ENCODE peak calls at places on chromosomes 13 and 19, in eight cellular contexts. O is neural progenitor cell; B is AG04450; T is stimulated activated CD4-positive, alpha-beta T cell treated with anti-CD3 and anti-CD28 coated beads, Interleukin-1b, Interleukin-23, amount 100 ng/mL, for 24 hours; H is RPMI8226; V is NCI-H748 treated with DMSO at 0.1 percent for 48 hours; C is non-pigmented ciliary epithelial cell; P is GM13977. X is an unnamed sample.

GRCh38 chr13:69882451-69882850 is 225.2 kb upstream of the ATXN8OS start:
- DNase-seq in O (no peak), C (no peak), B (no peak), P (no peak), T (no peak), V (no peak), H (no peak), X (no peak)

GRCh38 chr19:31054430-31054829 is 294.8 kb downstream of the TSHZ3 start:
- DNase-seq in T (peak; percentile 7), C (peak; percentile 24), H (peak; percentile 14), P (no peak), B (peak; percentile 56), V (no peak), O (peak; percentile 82), X (peak; percentile 5)

GRCh38 chr19:39409207-39409885 is 2.7 kb downstream of the ZFP36 start:
- DNase-seq in P (peak; percentile 72), O (no peak), T (peak; percentile 63), C (no peak), V (peak; percentile 95), B (no peak), H (peak; percentile 93), X (no peak)

GRCh38 chr13:95624020-95624419 is 20.5 kb downstream of the DZIP1 start:
- DNase-seq in P (peak; percentile 37), B (no peak), T (no peak), O (peak; percentile 70), H (peak; percentile 43), V (peak; percentile 40), C (no peak), X (no peak)

GRCh38 chr13:82829040-82829439 is 1053.2 kb downstream of the SLITRK1 start:
- DNase-seq in T (no peak), C (no peak), H (no peak), O (no peak), V (no peak), P (no peak), B (no peak), X (no peak)

GRCh38 chr13:113207890-113208423 is 512 bp downstream of the PCID2 start:
- DNase-seq in V (peak; percentile 13), P (no peak), O (peak; percentile 76), C (no peak), T (no peak), H (peak; percentile 44), B (no peak), X (no peak)

GRCh38 chr19:10260141-10260584 is 8.1 kb downstream of the MRPL4 start:
- DNase-seq in T (peak; percentile 40), V (no peak), O (no peak), B (no peak), P (no peak), C (no peak), H (no peak), X (no peak)

GRCh38 chr19:6274756-6275155 is 5.0 kb downstream of the MLLT1 start:
- DNase-seq in P (no peak), B (no peak), H (no peak), O (no peak), T (no peak), V (no peak), C (no peak), X (no peak)

GRCh38 chr13:75458696-75459422 is 23.1 kb downstream of the TBC1D4 start:
- DNase-seq in P (peak; percentile 58), T (no peak), C (no peak), V (no peak), B (no peak), H (no peak), O (peak; percentile 4), X (no peak)

GRCh38 chr13:105450784-105451183 is 1084.7 kb downstream of the EFNB2 start:
- DNase-seq in P (no peak), B (no peak), C (no peak), H (no peak), V (no peak), O (no peak), T (no peak), X (no peak)

GRCh38 chr19:56333506-56333905 is 18.9 kb upstream of the ZSCAN5A start:
- DNase-seq in O (peak; percentile 48), T (no peak), B (peak; percentile 18), V (peak; percentile 69), P (peak; percentile 64), H (peak; percentile 65), C (peak; percentile 26), X (no peak)

GRCh38 chr13:40363653-40364052 is 302.8 kb downstream of the FOXO1 start:
- DNase-seq in V (no peak), B (no peak), P (no peak), O (no peak), H (no peak), C (no peak), T (no peak), X (no peak)

X was measured in AG04449.